ENCODE peak calls at places on chromosome 17, in ten cellular contexts. R is stomach, E is upper lobe of left lung, O is SK-N-SH, H is transverse colon, A is vagina, I is GM12878, N is GM12892, S is prostate gland, W is suprapubic skin. U is an unnamed sample.

GRCh38 chr17:27920569-27920968 is 27.4 kb upstream of the LYRM9 start:
- DNase-seq in R (no peak), E (no peak), O (peak), H (no peak), A (no peak), I (no peak), N (no peak), S (no peak), W (no peak), U (no peak)

GRCh38 chr17:76614912-76615617 is 28.5 kb downstream of the ST6GALNAC1 start:
- DNase-seq in R (no peak), E (peak), O (no peak), H (no peak), A (no peak), I (no peak), N (no peak), S (no peak), W (no peak), U (no peak)

GRCh38 chr17:4881761-4882555 is 17.4 kb upstream of the C17orf107 start:
- DNase-seq in R (peak), E (no peak), O (peak), H (peak), A (no peak), I (no peak), N (peak), S (peak), W (peak), U (peak)

GRCh38 chr17:700504-701094 is 14.0 kb downstream of the VPS53 start:
- DNase-seq in R (no peak), E (no peak), O (peak), H (no peak), A (no peak), I (no peak), N (peak), S (no peak), W (no peak), U (no peak)

GRCh38 chr17:5763595-5763994 is 179.3 kb upstream of the NLRP1 start:
- DNase-seq in R (no peak), E (no peak), O (no peak), H (no peak), A (no peak), I (no peak), N (no peak), S (no peak), W (no peak), U (no peak)

GRCh38 chr17:42347198-42347597 is 41.0 kb downstream of the STAT3 start:
- DNase-seq in R (peak), E (no peak), O (peak), H (peak), A (no peak), I (no peak), N (no peak), S (peak), W (no peak), U (peak)

GRCh38 chr17:18042969-18043368 is 3.8 kb downstream of the GID4 start:
- DNase-seq in R (no peak), E (no peak), O (no peak), H (no peak), A (no peak), I (no peak), N (no peak), S (no peak), W (no peak), U (no peak)

GRCh38 chr17:41672153-41672552 is 16.5 kb upstream of the EIF1 start:
- DNase-seq in R (no peak), E (no peak), O (no peak), H (no peak), A (no peak), I (no peak), N (no peak), S (no peak), W (no peak), U (no peak)

GRCh38 chr17:1730345-1731193 is 6.1 kb downstream of the WDR81 start:
- DNase-seq in R (peak), E (peak), O (peak), H (peak), A (peak), I (no peak), N (no peak), S (peak), W (peak), U (no peak)

DNA sequence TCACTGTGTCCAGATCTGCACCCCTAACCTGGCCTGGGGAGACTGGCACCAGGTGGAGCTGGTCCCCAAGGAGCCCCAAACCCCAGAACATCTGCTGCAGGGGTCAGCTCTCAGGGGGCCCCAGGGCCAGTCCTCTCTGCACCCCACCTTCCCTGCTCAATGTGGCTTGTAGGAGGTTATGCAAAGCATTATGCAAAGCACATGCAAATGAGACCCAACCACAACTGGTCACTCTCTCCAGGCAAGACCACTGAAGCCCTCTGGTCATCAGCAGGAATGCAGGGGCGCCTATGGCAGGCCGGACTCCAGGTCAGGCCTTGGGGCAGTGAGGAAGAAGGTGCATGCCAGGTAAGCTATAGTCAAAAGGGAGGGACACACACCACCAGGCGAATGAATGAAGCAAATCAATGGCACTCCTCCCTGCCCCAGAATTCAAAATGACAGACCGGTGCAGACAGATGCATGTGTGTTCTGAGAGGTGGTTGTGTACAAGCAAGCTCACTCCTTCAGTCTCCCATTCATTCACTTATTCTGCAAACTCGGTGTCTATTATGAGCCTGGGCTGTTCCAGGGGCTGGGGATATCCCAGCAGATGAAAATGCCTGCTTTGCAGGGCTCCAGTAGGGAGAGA is 48.0 kb downstream of the TMEM235 start:
- DNase-seq in R (no peak), E (no peak), O (no peak), H (no peak), A (no peak), I (no peak), N (no peak), S (no peak), W (no peak), U (no peak)
- TF ChIP-seq POLR2AphosphoS5 in R (no peak), E (no peak), O (no peak), H (no peak), A (no peak), I (no peak), N (no peak), S (no peak), W (no peak), U (no peak)

GRCh38 chr17:30573603-30574175 is 96.5 kb downstream of the GOSR1 start:
- DNase-seq in R (no peak), E (no peak), O (no peak), H (no peak), A (no peak), I (no peak), N (no peak), S (no peak), W (peak), U (no peak)

GRCh38 chr17:30580916-30581315 is 103.7 kb downstream of the GOSR1 start:
- DNase-seq in R (no peak), E (no peak), O (no peak), H (no peak), A (no peak), I (no peak), N (no peak), S (no peak), W (no peak), U (no peak)

GRCh38 chr17:30570596-30571265 is 93.5 kb downstream of the GOSR1 start:
- DNase-seq in R (no peak), E (peak), O (no peak), H (no peak), A (no peak), I (no peak), N (no peak), S (no peak), W (peak), U (no peak)

GRCh38 chr17:30571921-30572320 is 94.7 kb downstream of the GOSR1 start:
- DNase-seq in R (no peak), E (no peak), O (no peak), H (no peak), A (no peak), I (no peak), N (no peak), S (no peak), W (no peak), U (no peak)

GRCh38 chr17:30576326-30576861 is 99.2 kb downstream of the GOSR1 start:
- DNase-seq in R (no peak), E (peak), O (no peak), H (no peak), A (no peak), I (no peak), N (no peak), S (no peak), W (peak), U (no peak)
- TF ChIP-seq POLR2AphosphoS5 in R (no peak), E (no peak), O (no peak), H (no peak), A (no peak), I (no peak), N (no peak), S (no peak), W (no peak), U (no peak)

GRCh38 chr17:58331815-58332719 is 3.5 kb upstream of the TSPOAP1 start:
- DNase-seq in R (peak), E (peak), O (peak), H (peak), A (no peak), I (peak), N (peak), S (no peak), W (no peak), U (no peak)
- TF ChIP-seq POLR2AphosphoS5 in R (no peak), E (peak), O (no peak), H (peak), A (no peak), I (peak), N (peak), S (peak), W (peak), U (no peak)

GRCh38 chr17:40346768-40347154 is 17.8 kb downstream of the GJD3 start:
- DNase-seq in R (no peak), E (no peak), O (no peak), H (no peak), A (no peak), I (no peak), N (no peak), S (no peak), W (no peak), U (no peak)

GRCh38 chr17:40343126-40344119 is 21.1 kb downstream of the GJD3 start:
- DNase-seq in R (no peak), E (no peak), O (no peak), H (peak), A (no peak), I (no peak), N (no peak), S (no peak), W (no peak), U (no peak)

GRCh38 chr17:40346061-40346767 is 18.3 kb downstream of the GJD3 start:
- DNase-seq in R (no peak), E (no peak), O (no peak), H (no peak), A (no peak), I (no peak), N (no peak), S (no peak), W (no peak), U (no peak)

GRCh38 chr17:40344321-40345160 is 20.0 kb downstream of the GJD3 start:
- DNase-seq in R (no peak), E (no peak), O (no peak), H (peak), A (no peak), I (no peak), N (no peak), S (no peak), W (no peak), U (no peak)

GRCh38 chr17:40345161-40346034 is 19.1 kb downstream of the GJD3 start:
- DNase-seq in R (peak), E (peak), O (peak), H (peak), A (no peak), I (no peak), N (no peak), S (peak), W (no peak), U (no peak)
- TF ChIP-seq POLR2AphosphoS5 in R (peak), E (peak), O (no peak), H (peak), A (no peak), I (no peak), N (no peak), S (peak), W (no peak), U (no peak)

GRCh38 chr17:78266771-78267170 is 35.3 kb downstream of the TMEM235 start:
- DNase-seq in R (no peak), E (no peak), O (peak), H (no peak), A (no peak), I (no peak), N (no peak), S (no peak), W (no peak), U (no peak)

GRCh38 chr17:78265121-78265520 is 33.7 kb downstream of the TMEM235 start:
- DNase-seq in R (no peak), E (no peak), O (peak), H (no peak), A (no peak), I (no peak), N (no peak), S (no peak), W (no peak), U (no peak)

GRCh38 chr17:78263736-78264340 is 32.4 kb downstream of the TMEM235 start:
- DNase-seq in R (no peak), E (no peak), O (no peak), H (no peak), A (no peak), I (no peak), N (no peak), S (no peak), W (no peak), U (no peak)

GRCh38 chr17:78266231-78266631 is 34.8 kb downstream of the TMEM235 start:
- DNase-seq in R (peak), E (no peak), O (peak), H (no peak), A (no peak), I (no peak), N (no peak), S (no peak), W (no peak), U (no peak)

GRCh38 chr17:78263063-78263735 is 31.8 kb downstream of the TMEM235 start:
- DNase-seq in R (peak), E (peak), O (peak), H (peak), A (no peak), I (no peak), N (no peak), S (no peak), W (no peak), U (no peak)
- TF ChIP-seq POLR2AphosphoS5 in R (no peak), E (peak), O (no peak), H (peak), A (no peak), I (no peak), N (no peak), S (no peak), W (no peak), U (no peak)